ENCODE peak calls at places on chromosome 6, in six cellular contexts. N, K, H, I, E and A are unnamed samples.

GRCh38 chr6:17965397-17965796 is 22.0 kb downstream of the KIF13A start:
- DNase-seq in N (no peak), K (no peak), H (no peak), I (no peak), E (no peak), A (no peak)

GRCh38 chr6:89618026-89618425 is 20.5 kb downstream of the LYRM2 start:
- DNase-seq in N (no peak), K (no peak), H (no peak), I (no peak), E (no peak), A (no peak)

GRCh38 chr6:71602385-71602949 is 283.9 kb upstream of the RIMS1 start:
- DNase-seq in N (no peak), K (no peak), H (no peak), I (no peak), E (no peak), A (no peak)

GRCh38 chr6:111852704-111853103 is 20.5 kb downstream of the FYN start:
- DNase-seq in N (no peak), K (no peak), H (no peak), I (no peak), E (no peak), A (no peak)

GRCh38 chr6:92126983-92127382 is 1292.4 kb downstream of the EPHA7 start:
- DNase-seq in N (no peak), K (no peak), H (no peak), I (no peak), E (no peak), A (no peak)

GRCh38 chr6:147506704-147507114 is 1.8 kb upstream of the SAMD5 start:
- DNase-seq in N (peak), K (peak), H (peak), I (no peak), E (no peak), A (peak)

GRCh38 chr6:44593539-44593944 is 206.0 kb downstream of the CDC5L start:
- DNase-seq in N (no peak), K (peak), H (peak), I (no peak), E (peak), A (peak)

GRCh38 chr6:152189736-152190135 is 382.3 kb downstream of the ESR1 start:
- DNase-seq in N (no peak), K (no peak), H (no peak), I (no peak), E (no peak), A (no peak)

GRCh38 chr6:156185113-156185512 is 592.1 kb upstream of the ARID1B start:
- DNase-seq in N (no peak), K (no peak), H (no peak), I (no peak), E (no peak), A (no peak)

GRCh38 chr6:80523531-80523970 is 417.1 kb downstream of the BCKDHB start:
- DNase-seq in N (no peak), K (peak), H (peak), I (no peak), E (no peak), A (no peak)
- H3K4me3 ChIP-seq in N (no peak), K (no peak), H (no peak), I (no peak), E (no peak), A (no peak)

DNA sequence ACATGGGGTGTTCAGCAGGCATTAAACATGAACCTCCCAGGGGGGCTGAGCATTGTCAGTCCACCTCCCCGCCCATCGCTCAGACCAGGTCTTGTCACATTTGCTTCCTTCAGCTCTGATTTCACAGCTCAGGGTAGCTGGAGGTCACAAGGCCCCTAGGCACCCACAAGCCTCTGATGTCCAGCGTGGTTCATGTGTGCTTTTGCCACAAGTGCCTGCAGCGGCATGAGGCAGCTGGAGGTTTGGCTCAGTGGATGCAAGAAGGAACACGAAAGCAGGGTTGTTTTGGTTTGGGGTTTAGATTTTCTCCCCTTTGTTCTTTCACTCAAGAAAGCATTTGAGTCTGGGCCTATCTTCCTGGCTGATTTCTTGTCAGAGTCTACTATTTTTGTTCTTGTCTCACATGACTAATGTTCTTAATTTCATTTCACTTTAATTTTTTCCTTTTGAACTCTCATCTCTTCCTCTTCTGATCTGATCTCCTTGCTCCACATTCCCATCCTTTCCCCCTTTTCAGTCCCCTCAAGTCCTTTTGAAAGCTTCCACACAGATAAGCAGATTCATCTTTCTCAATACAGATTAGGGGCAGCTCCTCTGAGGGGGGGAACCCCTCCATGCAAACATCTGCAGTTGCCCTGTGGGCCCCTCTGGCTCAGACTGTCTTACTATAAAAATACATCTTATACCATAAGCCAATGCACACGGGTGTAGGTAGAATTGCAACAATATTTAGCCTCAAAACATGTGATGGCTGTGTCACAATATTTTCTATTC is 68.1 kb upstream of the CEP85L start:
- DNase-seq in N (no peak), K (no peak), H (no peak), I (no peak), E (peak), A (peak)
- H3K4me3 ChIP-seq in N (no peak), K (no peak), H (no peak), I (no peak), E (no peak), A (no peak)

DNA sequence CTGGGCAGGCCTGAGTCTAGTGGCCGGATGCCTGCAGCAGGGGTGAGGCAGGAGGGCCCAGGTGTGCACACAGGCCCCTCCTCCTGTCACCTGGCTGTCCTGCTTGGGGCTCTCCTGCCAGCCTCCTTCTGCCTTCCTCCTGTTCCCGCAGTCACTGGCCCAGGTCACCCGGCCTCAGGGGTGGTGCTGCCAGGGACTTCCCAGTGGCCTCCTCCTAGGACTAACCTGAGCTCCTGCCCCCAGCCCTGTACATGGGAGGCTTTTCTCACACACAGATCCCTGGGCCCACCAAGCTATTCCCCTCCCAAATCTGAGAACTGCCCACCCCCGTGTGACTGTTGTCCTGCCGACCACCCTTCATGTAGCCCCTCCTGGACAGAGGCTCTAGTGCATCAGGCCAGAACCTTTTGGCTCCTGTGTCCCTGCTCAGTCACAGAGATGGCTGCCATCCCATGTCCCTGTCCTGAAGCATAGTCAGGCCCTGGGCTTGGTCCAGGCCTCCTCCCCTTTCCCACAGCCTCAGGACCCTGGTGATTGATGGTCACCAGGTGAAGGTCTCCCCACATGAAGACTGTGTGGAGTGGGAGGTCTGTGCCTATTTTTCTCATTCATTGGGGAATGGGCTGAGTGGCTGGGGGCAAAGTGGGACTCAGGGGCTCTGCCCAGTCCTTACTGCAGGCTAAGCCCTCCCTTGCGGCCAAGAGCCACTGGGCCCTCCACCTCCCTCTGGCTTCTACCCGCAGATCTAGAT is 1.1 kb upstream of the ULBP1 start:
- DNase-seq in N (no peak), K (no peak), H (no peak), I (no peak), E (no peak), A (no peak)
- H3K4me3 ChIP-seq in N (no peak), K (peak), H (no peak), I (peak), E (peak), A (peak)

DNA sequence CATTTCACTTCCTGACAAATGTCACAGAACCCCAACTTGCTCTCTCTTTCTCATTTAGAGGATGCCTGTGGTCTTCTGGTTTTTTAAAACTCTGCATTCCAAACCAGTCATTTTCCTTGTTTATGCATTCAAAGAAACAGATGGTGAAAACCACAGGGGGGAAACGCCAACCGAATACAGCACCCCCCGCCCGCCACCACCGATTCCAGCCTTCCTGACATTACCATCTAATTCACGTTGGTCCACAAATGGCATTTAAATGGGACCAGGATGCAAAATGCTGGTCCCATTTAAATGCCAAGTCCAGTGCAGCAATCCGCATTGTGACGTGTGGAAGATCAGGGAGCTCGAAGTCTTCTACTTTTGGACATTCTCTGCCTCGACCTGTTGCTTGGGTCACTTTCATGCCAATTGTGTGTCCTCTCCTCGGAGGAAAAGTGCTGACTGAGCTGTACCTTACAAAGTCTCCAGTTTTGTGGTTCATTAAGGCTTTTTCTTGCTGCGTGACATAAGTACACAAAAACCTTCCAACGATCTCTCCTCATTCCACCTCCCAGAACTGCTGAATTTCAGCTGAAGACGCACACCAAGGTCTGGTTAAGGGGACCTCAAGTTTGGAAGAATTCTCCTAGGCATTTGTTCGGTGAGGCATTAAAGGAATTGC is 35.8 kb downstream of the NEDD9 start:
- DNase-seq in N (no peak), K (peak), H (peak), I (no peak), E (no peak), A (peak)
- H3K4me3 ChIP-seq in N (no peak), K (peak), H (no peak), I (no peak), E (no peak), A (no peak)

GRCh38 chr6:5672581-5673011 is 334.1 kb downstream of the NRN1 start:
- DNase-seq in N (no peak), K (peak), H (peak), I (no peak), E (no peak), A (no peak)

GRCh38 chr6:5671162-5671561 is 335.6 kb downstream of the NRN1 start:
- DNase-seq in N (no peak), K (no peak), H (peak), I (no peak), E (no peak), A (peak)

GRCh38 chr6:5673016-5673415 is 333.7 kb downstream of the NRN1 start:
- DNase-seq in N (no peak), K (no peak), H (no peak), I (no peak), E (no peak), A (no peak)

GRCh38 chr6:5670381-5670780 is 336.3 kb downstream of the NRN1 start:
- DNase-seq in N (no peak), K (no peak), H (no peak), I (no peak), E (no peak), A (no peak)

GRCh38 chr6:5671604-5672559 is 334.8 kb downstream of the NRN1 start:
- DNase-seq in N (no peak), K (no peak), H (no peak), I (no peak), E (no peak), A (peak)
- H3K4me3 ChIP-seq in N (no peak), K (no peak), H (no peak), I (no peak), E (no peak), A (peak)

GRCh38 chr6:121886223-121886830 is 450.9 kb downstream of the GJA1 start:
- DNase-seq in N (no peak), K (no peak), H (no peak), I (no peak), E (no peak), A (no peak)
- H3K4me3 ChIP-seq in N (no peak), K (no peak), H (no peak), I (no peak), E (no peak), A (no peak)

DNA sequence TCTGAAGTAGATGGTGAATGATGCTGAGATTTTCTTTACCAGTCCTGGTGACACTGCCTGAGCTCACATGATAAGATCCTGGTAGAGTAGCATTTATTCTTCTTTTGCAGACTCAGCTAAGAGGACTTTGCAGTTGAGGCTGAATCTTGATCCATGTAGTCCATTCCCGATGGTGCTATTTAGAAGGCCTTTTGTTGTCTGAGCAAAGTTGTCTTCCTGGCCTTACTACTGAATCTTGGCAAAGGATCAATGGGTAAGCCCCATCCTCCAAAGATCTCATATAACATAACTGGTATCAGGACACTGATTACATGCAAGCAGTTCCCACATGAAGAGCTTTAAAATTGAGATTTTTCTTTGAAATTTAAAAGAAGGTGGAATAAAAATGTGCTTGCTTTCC is 291.6 kb downstream of the SOX4 start:
- DNase-seq in N (no peak), K (no peak), H (no peak), I (no peak), E (no peak), A (no peak)
- H3K4me3 ChIP-seq in N (no peak), K (no peak), H (no peak), I (no peak), E (no peak), A (peak)

GRCh38 chr6:105981002-105981887 is 104.9 kb upstream of the PRDM1 start:
- DNase-seq in N (no peak), K (peak), H (no peak), I (no peak), E (peak), A (no peak)
- H3K4me3 ChIP-seq in N (peak), K (peak), H (no peak), I (no peak), E (peak), A (no peak)

DNA sequence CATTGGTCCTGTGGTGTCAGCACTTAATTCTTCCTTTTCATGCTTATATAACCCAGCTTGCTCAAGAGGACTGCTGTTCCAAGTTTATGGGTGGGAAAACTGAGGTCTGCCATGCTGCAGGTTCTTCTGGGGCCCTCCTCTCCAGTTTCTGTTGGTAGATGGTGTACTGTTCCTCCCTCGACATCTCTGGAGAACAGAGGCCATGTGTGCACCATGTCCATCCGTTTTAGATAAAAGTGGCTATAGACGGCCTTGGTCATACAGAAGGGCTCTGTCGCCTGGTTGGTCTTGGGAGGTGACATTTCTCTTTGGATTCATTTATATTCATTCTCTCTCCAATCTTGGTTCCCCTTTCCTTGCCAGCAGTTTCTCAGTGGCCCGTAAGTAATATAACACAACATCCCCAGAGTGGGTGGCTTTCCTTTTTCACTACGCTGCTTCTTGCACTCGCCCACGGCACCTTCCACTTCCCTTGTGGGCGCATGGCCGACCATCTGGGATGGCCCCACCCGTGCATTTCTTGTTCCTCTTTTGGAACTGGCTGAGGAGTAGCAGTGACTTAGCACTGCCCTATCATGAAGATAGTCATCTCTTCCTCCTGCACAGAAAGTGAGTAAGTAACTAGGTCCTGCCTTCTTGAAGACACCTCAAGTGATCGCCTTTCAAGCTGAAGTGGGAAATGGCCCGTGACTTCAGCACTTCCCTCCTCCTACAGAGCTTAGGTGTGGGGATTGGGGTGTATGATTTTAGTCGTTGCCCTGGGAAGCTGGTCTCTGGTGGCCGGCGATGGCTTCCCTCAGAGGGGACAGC is 94.2 kb downstream of the RREB1 start:
- DNase-seq in N (no peak), K (no peak), H (no peak), I (no peak), E (no peak), A (no peak)
- H3K4me3 ChIP-seq in N (no peak), K (no peak), H (no peak), I (peak), E (no peak), A (no peak)